ENCODE peak calls at places on chromosomes 6 and 20, in six cellular contexts. X is GM20000, V is cardiac fibroblast, R is AG09319, E is upper lobe of right lung, F is OCI-LY7. G is an unnamed sample.

GRCh38 chr20:6708010-6708409 is 59.5 kb upstream of the BMP2 start:
- DNase-seq in E (peak), V (peak), X (no peak), F (no peak), R (peak), G (peak)

GRCh38 chr20:14888172-14888571 is 550.8 kb upstream of the FLRT3 start:
- DNase-seq in E (no peak), F (no peak), X (no peak), V (peak), R (no peak), G (no peak)

GRCh38 chr6:42078391-42078790 is 28.1 kb downstream of the TAF8 start:
- DNase-seq in E (peak), X (no peak), V (no peak), F (no peak), R (no peak), G (no peak)

GRCh38 chr20:39042279-39043150 is 80.4 kb downstream of the DHX35 start:
- DNase-seq in V (peak), F (no peak), X (no peak), R (no peak), E (no peak), G (no peak)

GRCh38 chr6:14488185-14488584 is 370.6 kb downstream of the CD83 start:
- DNase-seq in E (no peak), F (no peak), V (no peak), R (no peak), X (no peak), G (no peak)

GRCh38 chr6:133682506-133683290 is 206.2 kb upstream of the TCF21 start:
- DNase-seq in X (no peak), F (no peak), R (no peak), E (no peak), V (peak), G (no peak)

GRCh38 chr6:77440206-77440976 is 22.9 kb downstream of the HTR1B start:
- DNase-seq in E (no peak), X (no peak), R (no peak), F (no peak), V (no peak), G (peak)

GRCh38 chr6:117399924-117400323 is 25.8 kb downstream of the ROS1 start:
- DNase-seq in E (no peak), X (no peak), F (no peak), R (no peak), V (peak), G (no peak)

GRCh38 chr20:62812907-62813200 is 4.0 kb upstream of the COL9A3 start:
- DNase-seq in R (no peak), V (no peak), X (no peak), F (no peak), E (no peak), G (no peak)

GRCh38 chr6:55399331-55399730 is 72.1 kb downstream of the GFRAL start:
- DNase-seq in R (no peak), E (no peak), F (no peak), V (peak), X (no peak), G (no peak)

GRCh38 chr6:123062645-123063044 is 66.6 kb downstream of the CLVS2 start:
- DNase-seq in X (no peak), E (no peak), V (no peak), F (no peak), R (no peak), G (no peak)

GRCh38 chr6:48325701-48326100 is 214.7 kb upstream of the PTCHD4 start:
- DNase-seq in E (no peak), V (peak), F (no peak), R (no peak), X (no peak), G (no peak)

GRCh38 chr6:117074672-117075071 is 190.7 kb upstream of the VGLL2 start:
- DNase-seq in E (no peak), V (no peak), R (no peak), X (no peak), F (no peak), G (no peak)

GRCh38 chr6:136762022-136762975 is 30.0 kb downstream of the MAP3K5 start:
- DNase-seq in E (no peak), R (no peak), X (no peak), F (peak), V (no peak), G (no peak)

GRCh38 chr20:46253391-46253790 is 54.9 kb downstream of the CDH22 start:
- DNase-seq in R (no peak), F (no peak), V (peak), X (no peak), E (no peak), G (no peak)
- TF ChIP-seq CTCF in R (peak), F (no peak), V (peak), X (no peak), E (no peak), G (peak)

DNA sequence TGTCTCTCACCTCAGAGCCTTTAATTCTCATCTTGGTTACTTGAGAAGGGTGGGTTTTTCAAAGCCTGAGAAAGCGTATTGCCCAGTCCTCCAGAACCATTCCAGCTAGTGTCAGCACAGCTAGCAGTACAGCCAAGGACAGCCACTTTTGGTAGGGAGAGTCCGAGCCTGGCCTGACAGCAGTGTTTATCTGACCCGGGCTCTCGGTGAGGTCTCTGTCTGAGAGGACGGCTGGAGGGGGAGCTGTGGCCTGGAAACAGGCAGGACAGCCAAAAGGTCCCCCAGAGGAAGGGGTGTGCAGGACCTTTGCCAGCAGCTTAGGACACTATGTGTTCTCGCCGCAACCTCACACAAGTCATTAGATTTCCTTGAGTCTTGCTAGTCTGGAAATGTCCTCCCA is 38.8 kb downstream of the LYRM2 start:
- DNase-seq in V (no peak), X (no peak), R (no peak), F (no peak), E (no peak), G (no peak)
- TF ChIP-seq CTCF in V (no peak), X (no peak), R (no peak), F (no peak), E (no peak), G (no peak)

GRCh38 chr6:108163267-108163643 is 2.6 kb upstream of the NR2E1 start:
- DNase-seq in X (peak), E (no peak), R (no peak), F (peak), V (no peak), G (no peak)
- TF ChIP-seq CTCF in X (no peak), E (no peak), R (no peak), F (no peak), V (no peak), G (no peak)

DNA sequence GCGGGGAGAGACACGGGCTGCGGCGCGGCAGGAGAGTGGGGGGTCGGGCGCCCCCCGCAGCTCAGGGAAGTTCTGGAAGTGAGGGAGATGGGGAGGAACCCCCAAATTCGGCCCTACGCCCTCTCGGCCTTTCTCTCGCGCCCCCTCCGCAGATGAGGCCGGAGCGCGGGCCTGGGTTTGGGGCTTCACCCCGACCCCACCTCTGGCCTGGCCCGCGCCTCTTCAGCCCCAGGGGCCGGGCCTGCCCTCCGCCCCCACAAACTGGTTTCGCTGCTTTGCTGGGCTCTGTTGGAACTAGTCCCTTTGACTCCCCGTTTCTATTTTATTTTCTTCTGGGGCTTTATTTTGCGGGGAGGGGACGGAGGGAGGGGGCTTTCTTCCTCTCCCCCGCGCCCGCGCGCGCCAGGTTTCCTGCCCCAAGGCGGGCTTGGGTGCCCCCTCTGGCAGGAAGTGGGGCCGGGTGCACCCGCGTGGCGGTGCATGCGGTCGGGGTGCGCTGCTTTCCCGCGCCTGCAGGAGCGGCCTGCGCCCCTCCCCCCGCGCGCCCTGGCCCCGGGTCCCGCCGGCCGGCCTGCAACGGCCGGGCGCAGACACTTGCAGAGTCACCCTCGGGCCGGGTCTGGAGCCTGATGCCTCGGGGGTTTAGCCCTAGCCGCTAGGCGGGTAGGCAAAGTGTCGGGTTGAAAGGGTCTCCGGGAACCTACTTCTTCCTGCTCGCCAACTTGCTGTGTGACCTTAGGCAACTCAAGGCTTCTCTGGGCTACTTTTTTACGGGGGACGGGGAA is 1.2 kb downstream of the HMGA1 start:
- DNase-seq in R (no peak), E (peak), X (peak), V (peak), F (peak), G (no peak)
- TF ChIP-seq CTCF in R (peak), E (peak), X (peak), V (peak), F (peak), G (peak)

GRCh38 chr6:160269771-160270170 is 11.2 kb upstream of the SLC22A2 start:
- DNase-seq in R (no peak), F (no peak), X (no peak), E (no peak), V (no peak), G (no peak)

GRCh38 chr6:160267102-160267501 is 8.5 kb upstream of the SLC22A2 start:
- DNase-seq in R (no peak), V (no peak), E (no peak), F (no peak), X (no peak), G (no peak)

GRCh38 chr6:160265869-160266476 is 7.4 kb upstream of the SLC22A2 start:
- DNase-seq in X (no peak), R (no peak), E (no peak), F (no peak), V (no peak), G (no peak)

GRCh38 chr6:160270347-160270746 is 11.7 kb upstream of the SLC22A2 start:
- DNase-seq in V (no peak), F (no peak), E (no peak), R (no peak), X (no peak), G (no peak)

DNA sequence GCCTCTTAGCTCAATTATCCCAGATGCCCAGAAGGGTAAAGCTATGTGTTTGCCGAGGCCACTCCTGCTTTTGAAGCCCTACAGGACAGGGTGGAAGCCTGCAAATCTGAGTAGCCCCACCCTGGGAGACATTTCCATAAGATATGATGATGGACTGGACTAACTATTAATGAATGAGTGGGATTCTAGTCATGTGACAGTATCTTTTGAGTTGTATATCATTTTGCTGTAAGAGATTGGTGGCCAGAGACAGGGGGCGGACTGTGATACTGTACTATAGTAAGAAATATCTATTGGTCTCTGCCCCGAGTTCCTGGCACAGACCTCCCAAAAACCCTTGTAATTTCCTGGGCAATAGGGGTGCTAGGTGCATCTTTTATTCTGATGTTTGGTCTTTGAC is 10.5 kb upstream of the SLC22A2 start:
- DNase-seq in F (no peak), X (no peak), V (no peak), R (no peak), E (no peak), G (no peak)
- TF ChIP-seq CTCF in F (no peak), X (no peak), V (no peak), R (no peak), E (no peak), G (no peak)

DNA sequence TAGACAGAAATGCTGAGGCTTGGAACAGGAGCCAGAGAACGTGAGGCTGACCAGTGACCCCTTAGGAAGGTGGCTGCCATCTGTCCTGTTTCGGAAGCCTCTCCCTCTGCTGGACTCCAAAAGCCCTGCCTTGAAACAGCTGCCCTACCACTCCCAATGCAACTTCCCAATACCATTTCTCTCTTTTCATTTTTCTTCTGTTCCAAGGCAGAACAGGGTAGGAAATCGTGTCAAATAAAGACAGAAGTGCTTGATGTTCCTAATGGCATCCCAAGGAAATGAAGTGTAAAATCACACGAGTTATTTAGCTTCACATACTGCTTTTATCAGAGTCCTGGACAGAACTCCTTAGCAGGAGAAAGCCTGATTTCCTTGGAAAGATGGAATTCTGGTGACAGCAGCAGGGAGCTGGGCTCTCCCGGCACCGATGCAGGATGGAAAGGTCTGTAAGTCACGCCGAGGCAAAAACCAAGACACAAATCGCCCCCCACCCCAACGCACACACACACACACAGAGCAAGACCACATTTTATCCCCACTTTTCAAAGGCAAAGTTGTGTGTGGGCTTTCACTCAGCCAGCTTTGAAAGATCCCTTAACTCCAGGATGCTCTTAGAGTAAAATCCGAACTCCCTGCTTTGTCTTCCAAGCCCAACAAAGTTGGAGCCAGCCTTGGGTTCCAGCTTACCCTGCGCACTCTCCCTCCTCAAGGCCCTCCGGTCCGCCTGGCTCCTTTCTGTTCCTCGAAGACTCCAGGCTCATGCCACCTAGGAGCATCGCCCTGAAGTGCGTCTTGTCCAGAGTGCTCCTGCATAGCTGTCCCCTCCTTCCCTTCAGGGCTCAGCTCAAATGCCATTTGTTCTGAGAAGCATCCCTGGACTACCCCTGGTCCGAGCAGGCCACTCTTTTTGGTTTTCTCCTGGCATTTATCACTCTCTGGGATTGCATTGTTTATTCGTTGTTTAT is 11.6 kb upstream of the STX16 start:
- DNase-seq in R (no peak), F (no peak), V (no peak), E (peak), X (no peak), G (no peak)
- TF ChIP-seq CTCF in R (peak), F (no peak), V (no peak), E (no peak), X (no peak), G (no peak)